ENCODE peak calls at places on chromosomes 5 and 9, in four cellular contexts. Q is aorta; O is CD4-positive, CD25-positive, alpha-beta regulatory T cell; B is spleen. T is an unnamed sample. For H3K9me3, the result is how much of the 10 kb centered on the place peaks cover.

GRCh38 chr5:56356121-56356875 is 123.2 kb upstream of the ANKRD55 start:
- DNase-seq in Q (no peak), O (no peak), B (no peak), T (no peak)

GRCh38 chr9:112489876-112490661 is 3.4 kb downstream of the KIAA1958 start:
- DNase-seq in O (no peak), B (no peak), Q (no peak), T (no peak)

GRCh38 chr9:34581318-34581717 is 8.2 kb downstream of the CNTFR start:
- DNase-seq in B (no peak), Q (no peak), O (no peak), T (no peak)

GRCh38 chr5:56763711-56764466 is 51.5 kb upstream of the MAP3K1 start:
- DNase-seq in B (peak), Q (no peak), O (no peak), T (no peak)

GRCh38 chr9:92633879-92634278 is 36.1 kb downstream of the IPPK start:
- DNase-seq in Q (peak), B (peak), O (no peak), T (no peak)

GRCh38 chr5:101429241-101429640 is 526.2 kb upstream of the ST8SIA4 start:
- DNase-seq in O (no peak), B (no peak), Q (no peak), T (no peak)

GRCh38 chr5:57891443-57891842 is 408.8 kb upstream of the ACTBL2 start:
- DNase-seq in O (no peak), B (no peak), Q (no peak), T (no peak)

GRCh38 chr9:108001219-108001618 is 511.6 kb upstream of the KLF4 start:
- DNase-seq in Q (no peak), B (no peak), O (no peak), T (no peak)

GRCh38 chr9:134967547-134967930 is 49.8 kb upstream of the FCN1 start:
- DNase-seq in B (peak), O (no peak), Q (peak), T (no peak)

GRCh38 chr5:42772265-42772993 is 15.8 kb downstream of the CCDC152 start:
- DNase-seq in Q (no peak), B (no peak), O (no peak), T (no peak)

GRCh38 chr5:151901611-151902010 is 23.0 kb downstream of the GLRA1 start:
- DNase-seq in B (no peak), O (no peak), Q (no peak), T (no peak)

GRCh38 chr9:92324889-92325268 is 271 bp downstream of the NOL8 start:
- DNase-seq in B (peak), O (no peak), Q (no peak), T (no peak)

GRCh38 chr5:125278711-125279110 is 532.3 kb upstream of the ZNF608 start:
- DNase-seq in Q (no peak), O (no peak), B (no peak), T (no peak)

GRCh38 chr5:1415059-1415425 is 30.2 kb downstream of the SLC6A3 start:
- DNase-seq in Q (peak), B (no peak), O (no peak), T (peak)
- H3K4me3 ChIP-seq in Q (no peak), B (no peak), O (no peak), T (no peak)

GRCh38 chr5:178940569-178941360 is at the start of gene ZNF454:
- DNase-seq in B (peak), Q (peak), O (no peak), T (no peak)

GRCh38 chr5:178941361-178941760 is 363 bp downstream of the ZNF454 start:
- DNase-seq in B (no peak), Q (peak), O (no peak), T (no peak)
- H3K9me3 ChIP-seq in B (half or more), Q (under half), O (half or more), T (under half)

GRCh38 chr9:6645153-6646027 is at the start of gene GLDC:
- DNase-seq in O (peak), Q (peak), B (peak), T (peak)

GRCh38 chr9:6641561-6641960 is 4.0 kb downstream of the GLDC start:
- DNase-seq in B (no peak), O (no peak), Q (no peak), T (no peak)

GRCh38 chr9:6644346-6645152 is 980 bp downstream of the GLDC start:
- DNase-seq in B (no peak), O (no peak), Q (no peak), T (no peak)

GRCh38 chr9:6641961-6642360 is 3.6 kb downstream of the GLDC start:
- DNase-seq in B (no peak), Q (no peak), O (no peak), T (no peak)

DNA sequence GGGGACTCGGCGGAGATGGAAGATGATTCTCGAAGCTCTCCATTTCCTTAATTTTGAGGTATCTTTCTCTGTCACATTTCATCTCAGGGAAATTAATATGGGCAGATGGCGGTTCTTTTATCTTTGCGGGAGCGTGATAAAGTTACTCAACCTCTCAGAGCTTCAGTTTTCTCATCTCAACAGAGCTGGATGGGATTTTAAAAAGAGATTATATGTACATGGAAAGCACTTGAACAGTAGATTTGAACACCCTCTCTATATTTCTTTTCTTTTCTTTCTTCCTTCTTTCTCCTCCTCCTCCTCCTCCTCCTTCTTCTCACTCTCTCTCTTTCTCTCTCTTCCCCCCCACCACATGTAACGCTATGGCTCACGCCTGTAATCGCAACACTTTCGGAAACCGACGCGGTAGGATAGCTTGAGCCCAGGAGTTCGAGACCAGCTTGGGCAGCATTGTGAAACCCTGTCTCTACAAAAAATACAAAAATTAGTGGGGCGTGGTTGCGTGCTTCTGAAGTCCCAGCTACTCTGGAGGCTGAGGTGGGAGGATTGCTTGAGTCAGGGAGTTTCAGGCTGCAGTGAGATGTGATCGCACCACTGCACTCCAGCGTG is 603 bp upstream of the GLDC start:
- DNase-seq in B (no peak), O (no peak), Q (no peak), T (no peak)
- H3K4me3 ChIP-seq in B (peak), O (peak), Q (peak), T (peak)

GRCh38 chr5:14402424-14402823 is 179.2 kb upstream of the OTULINL start:
- DNase-seq in O (no peak), Q (no peak), B (no peak), T (no peak)
- H3K9me3 ChIP-seq in O (under half), Q (under half), B (under half), T (under half)